ENCODE peak calls at places on chromosome 12, in nine cellular contexts. Q, G, B, S, X, K, U, J and W are unnamed samples.

GRCh38 chr12:126734738-126735137 is 1532.2 kb upstream of the TMEM132C start:
- DNase-seq in Q (no peak), G (no peak), B (no peak), S (no peak), X (no peak), K (no peak), U (no peak), J (no peak), W (no peak)

GRCh38 chr12:31985832-31986231 is 26.6 kb downstream of the RESF1 start:
- DNase-seq in Q (no peak), G (no peak), B (no peak), S (no peak), X (no peak), K (no peak), U (no peak), J (no peak), W (no peak)

GRCh38 chr12:9323144-9323681 is 115.0 kb upstream of the PZP start:
- DNase-seq in Q (no peak), G (no peak), B (no peak), S (no peak), X (no peak), K (no peak), U (no peak), J (no peak), W (no peak)

GRCh38 chr12:121283841-121284240 is 12.7 kb downstream of the CAMKK2 start:
- DNase-seq in Q (no peak), G (no peak), B (no peak), S (no peak), X (no peak), K (no peak), U (no peak), J (no peak), W (no peak)

GRCh38 chr12:130626601-130627000 is 89.5 kb downstream of the RIMBP2 start:
- DNase-seq in Q (no peak), G (no peak), B (no peak), S (no peak), X (no peak), K (no peak), U (no peak), J (no peak), W (no peak)

GRCh38 chr12:3168223-3168770 is 91.1 kb downstream of the TSPAN9 start:
- DNase-seq in Q (no peak), G (no peak), B (no peak), S (no peak), X (no peak), K (no peak), U (no peak), J (no peak), W (no peak)

GRCh38 chr12:46470039-46470627 is 97.6 kb upstream of the SLC38A2 start:
- DNase-seq in Q (no peak), G (no peak), B (no peak), S (no peak), X (no peak), K (no peak), U (no peak), J (no peak), W (no peak)

GRCh38 chr12:41963398-41963797 is 181.3 kb downstream of the GXYLT1 start:
- DNase-seq in Q (no peak), G (no peak), B (no peak), S (no peak), X (no peak), K (no peak), U (no peak), J (no peak), W (no peak)

GRCh38 chr12:69468237-69469026 is 1.8 kb upstream of the FRS2 start:
- DNase-seq in Q (peak; percentile 34), G (no peak), B (no peak), S (no peak), X (no peak), K (no peak), U (no peak), J (no peak), W (no peak)

GRCh38 chr12:80400591-80400991 is 43.4 kb upstream of the PTPRQ start:
- DNase-seq in Q (no peak), G (no peak), B (no peak), S (no peak), X (no peak), K (no peak), U (no peak), J (no peak), W (peak; percentile 7)

GRCh38 chr12:51401486-51401885 is 10.3 kb upstream of the GALNT6 start:
- DNase-seq in Q (no peak), G (no peak), B (no peak), S (no peak), X (no peak), K (no peak), U (no peak), J (no peak), W (no peak)

GRCh38 chr12:39431797-39432196 is 11.1 kb downstream of the KIF21A start:
- DNase-seq in Q (no peak), G (no peak), B (no peak), S (no peak), X (no peak), K (no peak), U (no peak), J (no peak), W (no peak)

GRCh38 chr12:29053567-29053966 is 95.5 kb upstream of the FAR2 start:
- DNase-seq in Q (no peak), G (no peak), B (no peak), S (no peak), X (no peak), K (no peak), U (no peak), J (no peak), W (no peak)

GRCh38 chr12:5623411-5623810 is 191.5 kb downstream of the NTF3 start:
- DNase-seq in Q (no peak), G (no peak), B (no peak), S (no peak), X (no peak), K (no peak), U (no peak), J (no peak), W (no peak)

GRCh38 chr12:25830456-25830855 is 128.0 kb upstream of the RASSF8 start:
- DNase-seq in Q (no peak), G (no peak), B (no peak), S (no peak), X (no peak), K (no peak), U (no peak), J (no peak), W (no peak)

GRCh38 chr12:121783771-121784170 is 9.7 kb downstream of the RHOF start:
- DNase-seq in Q (no peak), G (no peak), B (no peak), S (no peak), X (no peak), K (no peak), U (no peak), J (no peak), W (no peak)

GRCh38 chr12:124992874-124993567 is 424 bp upstream of the BRI3BP start:
- DNase-seq in Q (no peak), G (no peak), B (peak; percentile 27), S (no peak), X (peak; percentile 39), K (no peak), U (peak; percentile 45), J (peak; percentile 98), W (peak; percentile 71)

GRCh38 chr12:69898236-69898635 is 73.2 kb downstream of the MYRFL start:
- DNase-seq in Q (peak; percentile 58), G (no peak), B (no peak), S (no peak), X (no peak), K (no peak), U (no peak), J (no peak), W (no peak)

GRCh38 chr12:49092816-49093406 is 1.7 kb downstream of the DHH start:
- DNase-seq in Q (no peak), G (no peak), B (no peak), S (no peak), X (no peak), K (no peak), U (no peak), J (no peak), W (no peak)

GRCh38 chr12:13342971-13343370 is 146.4 kb downstream of the EMP1 start:
- DNase-seq in Q (no peak), G (no peak), B (no peak), S (no peak), X (no peak), K (no peak), U (no peak), J (no peak), W (no peak)

GRCh38 chr12:116202940-116203339 is 74.6 kb downstream of the MED13L start:
- DNase-seq in Q (no peak), G (no peak), B (no peak), S (no peak), X (no peak), K (no peak), U (no peak), J (no peak), W (no peak)

GRCh38 chr12:24997970-24998582 is 49.2 kb upstream of the BCAT1 start:
- DNase-seq in Q (no peak), G (no peak), B (no peak), S (no peak), X (no peak), K (no peak), U (no peak), J (no peak), W (no peak)

GRCh38 chr12:16920451-16920850 is 314.5 kb upstream of the LMO3 start:
- DNase-seq in Q (no peak), G (no peak), B (no peak), S (no peak), X (no peak), K (no peak), U (no peak), J (no peak), W (no peak)

GRCh38 chr12:113358381-113359132 is at the start of gene PLBD2:
- DNase-seq in Q (peak; percentile 92), G (peak; percentile 92), B (peak; percentile 92), S (peak; percentile 95), X (peak; percentile 93), K (peak; percentile 96), U (peak; percentile 97), J (peak; percentile 98), W (peak; percentile 91)
- TF ChIP-seq POLR2A in Q (no peak), G (peak; percentile 37), B (no peak), S (peak; percentile 81), X (peak; percentile 45), K (peak; percentile 41), U (peak; percentile 69), J (peak; percentile 45), W (peak; percentile 68)

GRCh38 chr12:78835493-78835892 is 29.1 kb upstream of the SYT1 start:
- DNase-seq in Q (no peak), G (no peak), B (no peak), S (no peak), X (no peak), K (no peak), U (no peak), J (no peak), W (no peak)
- TF ChIP-seq POLR2A in Q (no peak), G (no peak), B (no peak), S (no peak), X (no peak), K (no peak), U (no peak), J (no peak), W (no peak)

GRCh38 chr12:12206776-12207388 is 60.0 kb downstream of the LRP6 start:
- DNase-seq in Q (no peak), G (no peak), B (no peak), S (no peak), X (no peak), K (no peak), U (no peak), J (no peak), W (no peak)
- TF ChIP-seq POLR2A in Q (no peak), G (no peak), B (no peak), S (no peak), X (no peak), K (no peak), U (no peak), J (no peak), W (no peak)

GRCh38 chr12:47752552-47752951 is 6.1 kb downstream of the RAPGEF3 start:
- DNase-seq in Q (no peak), G (no peak), B (no peak), S (no peak), X (no peak), K (no peak), U (no peak), J (no peak), W (peak; percentile 67)
- TF ChIP-seq POLR2A in Q (no peak), G (no peak), B (no peak), S (no peak), X (no peak), K (no peak), U (no peak), J (no peak), W (no peak)